ENCODE peak calls at places on chromosomes 3 and 15, in eight cellular contexts. One of them, this sample, is unnamed.
A peak's percentile ranks its signal among the peaks of the same experiment; 100 is the strongest.

GRCh38 chr3:46675426-46675825 is 18.1 kb downstream of the ALS2CL start:
- DNase-seq in CD4-positive, alpha-beta memory T cell: no peak
- DNase-seq in cardiac muscle cell: no peak
- DNase-seq in spleen: peak; percentile 34
- DNase-seq in fibroblast of lung: no peak
- DNase-seq in foreskin keratinocyte: no peak
- DNase-seq in body of pancreas: no peak
- DNase-seq in HCT116: no peak
- DNase-seq in this sample: peak; percentile 19

GRCh38 chr3:14605070-14605469 is 46.5 kb upstream of the CCDC174 start:
- DNase-seq in CD4-positive, alpha-beta memory T cell: no peak
- DNase-seq in cardiac muscle cell: no peak
- DNase-seq in spleen: no peak
- DNase-seq in fibroblast of lung: peak; percentile 57
- DNase-seq in foreskin keratinocyte: peak; percentile 61
- DNase-seq in body of pancreas: no peak
- DNase-seq in HCT116: no peak
- DNase-seq in this sample: no peak

GRCh38 chr15:45701108-45701507 is 66.3 kb downstream of the SQOR start:
- DNase-seq in CD4-positive, alpha-beta memory T cell: no peak
- DNase-seq in cardiac muscle cell: no peak
- DNase-seq in spleen: no peak
- DNase-seq in fibroblast of lung: no peak
- DNase-seq in foreskin keratinocyte: no peak
- DNase-seq in body of pancreas: no peak
- DNase-seq in HCT116: no peak
- DNase-seq in this sample: no peak

GRCh38 chr3:197269024-197269423 is 29.4 kb downstream of the DLG1 start:
- DNase-seq in CD4-positive, alpha-beta memory T cell: no peak
- DNase-seq in cardiac muscle cell: no peak
- DNase-seq in spleen: no peak
- DNase-seq in fibroblast of lung: no peak
- DNase-seq in foreskin keratinocyte: no peak
- DNase-seq in body of pancreas: no peak
- DNase-seq in HCT116: no peak
- DNase-seq in this sample: no peak

GRCh38 chr15:63752075-63752684 is 81.6 kb downstream of the HERC1 start:
- DNase-seq in CD4-positive, alpha-beta memory T cell: peak; percentile 58
- DNase-seq in cardiac muscle cell: peak; percentile 57
- DNase-seq in spleen: no peak
- DNase-seq in fibroblast of lung: peak; percentile 51
- DNase-seq in foreskin keratinocyte: no peak
- DNase-seq in body of pancreas: peak; percentile 76
- DNase-seq in HCT116: peak; percentile 60
- DNase-seq in this sample: no peak

GRCh38 chr3:95508124-95508523 is 1306.3 kb upstream of the EPHA6 start:
- DNase-seq in CD4-positive, alpha-beta memory T cell: no peak
- DNase-seq in cardiac muscle cell: no peak
- DNase-seq in spleen: no peak
- DNase-seq in fibroblast of lung: no peak
- DNase-seq in foreskin keratinocyte: no peak
- DNase-seq in body of pancreas: no peak
- DNase-seq in HCT116: no peak
- DNase-seq in this sample: no peak

GRCh38 chr15:49815937-49816336 is 195.1 kb downstream of the DTWD1 start:
- DNase-seq in CD4-positive, alpha-beta memory T cell: no peak
- DNase-seq in cardiac muscle cell: no peak
- DNase-seq in spleen: no peak
- DNase-seq in fibroblast of lung: peak; percentile 97
- DNase-seq in foreskin keratinocyte: no peak
- DNase-seq in body of pancreas: no peak
- DNase-seq in HCT116: no peak
- DNase-seq in this sample: no peak

GRCh38 chr3:166453472-166453871 is 616.2 kb upstream of the BCHE start:
- DNase-seq in CD4-positive, alpha-beta memory T cell: no peak
- DNase-seq in cardiac muscle cell: no peak
- DNase-seq in spleen: no peak
- DNase-seq in fibroblast of lung: no peak
- DNase-seq in foreskin keratinocyte: no peak
- DNase-seq in body of pancreas: no peak
- DNase-seq in HCT116: no peak
- DNase-seq in this sample: no peak

GRCh38 chr3:100158877-100159563 is 44.7 kb upstream of the FILIP1L start:
- DNase-seq in CD4-positive, alpha-beta memory T cell: no peak
- DNase-seq in cardiac muscle cell: no peak
- DNase-seq in spleen: no peak
- DNase-seq in fibroblast of lung: no peak
- DNase-seq in foreskin keratinocyte: no peak
- DNase-seq in body of pancreas: no peak
- DNase-seq in HCT116: no peak
- DNase-seq in this sample: no peak

GRCh38 chr3:112304611-112305010 is 10.6 kb upstream of the SLC9C1 start:
- DNase-seq in CD4-positive, alpha-beta memory T cell: no peak
- DNase-seq in cardiac muscle cell: peak; percentile 3
- DNase-seq in spleen: no peak
- DNase-seq in fibroblast of lung: peak; percentile 16
- DNase-seq in foreskin keratinocyte: no peak
- DNase-seq in body of pancreas: no peak
- DNase-seq in HCT116: no peak
- DNase-seq in this sample: no peak

GRCh38 chr15:65361708-65362459 is 15.9 kb downstream of the IGDCC3 start:
- DNase-seq in CD4-positive, alpha-beta memory T cell: no peak
- DNase-seq in cardiac muscle cell: no peak
- DNase-seq in spleen: peak; percentile 57
- DNase-seq in fibroblast of lung: no peak
- DNase-seq in foreskin keratinocyte: no peak
- DNase-seq in body of pancreas: no peak
- DNase-seq in HCT116: no peak
- DNase-seq in this sample: peak; percentile 33

GRCh38 chr3:36514171-36514570 is 133.9 kb downstream of the STAC start:
- DNase-seq in CD4-positive, alpha-beta memory T cell: no peak
- DNase-seq in cardiac muscle cell: no peak
- DNase-seq in spleen: no peak
- DNase-seq in fibroblast of lung: peak; percentile 65
- DNase-seq in foreskin keratinocyte: no peak
- DNase-seq in body of pancreas: no peak
- DNase-seq in HCT116: no peak
- DNase-seq in this sample: no peak

GRCh38 chr15:99703603-99704443 is 29.4 kb downstream of the LYSMD4 start:
- DNase-seq in CD4-positive, alpha-beta memory T cell: no peak
- DNase-seq in cardiac muscle cell: peak; percentile 54
- DNase-seq in spleen: no peak
- DNase-seq in fibroblast of lung: peak; percentile 90
- DNase-seq in foreskin keratinocyte: peak; percentile 74
- DNase-seq in body of pancreas: peak; percentile 75
- DNase-seq in HCT116: peak; percentile 61
- DNase-seq in this sample: no peak

GRCh38 chr15:88493811-88494210 is 26.3 kb downstream of the MRPS11 start:
- DNase-seq in CD4-positive, alpha-beta memory T cell: no peak
- DNase-seq in cardiac muscle cell: no peak
- DNase-seq in spleen: no peak
- DNase-seq in fibroblast of lung: no peak
- DNase-seq in foreskin keratinocyte: no peak
- DNase-seq in body of pancreas: no peak
- DNase-seq in HCT116: no peak
- DNase-seq in this sample: no peak

GRCh38 chr3:42900731-42901420 is 5.1 kb upstream of the ZNF662 start:
- DNase-seq in CD4-positive, alpha-beta memory T cell: no peak
- DNase-seq in cardiac muscle cell: no peak
- DNase-seq in spleen: no peak
- DNase-seq in fibroblast of lung: no peak
- DNase-seq in foreskin keratinocyte: peak; percentile 42
- DNase-seq in body of pancreas: no peak
- DNase-seq in HCT116: no peak
- DNase-seq in this sample: no peak

GRCh38 chr15:67133738-67134576 is 68.6 kb downstream of the SMAD3 start:
- DNase-seq in CD4-positive, alpha-beta memory T cell: peak; percentile 81
- DNase-seq in cardiac muscle cell: peak; percentile 44
- DNase-seq in spleen: no peak
- DNase-seq in fibroblast of lung: peak; percentile 85
- DNase-seq in foreskin keratinocyte: no peak
- DNase-seq in body of pancreas: peak; percentile 41
- DNase-seq in HCT116: no peak
- DNase-seq in this sample: peak; percentile 76

GRCh38 chr15:54618120-54618519 is 578.6 kb downstream of the RSL24D1 start:
- DNase-seq in CD4-positive, alpha-beta memory T cell: no peak
- DNase-seq in cardiac muscle cell: no peak
- DNase-seq in spleen: no peak
- DNase-seq in fibroblast of lung: no peak
- DNase-seq in foreskin keratinocyte: no peak
- DNase-seq in body of pancreas: no peak
- DNase-seq in HCT116: no peak
- DNase-seq in this sample: no peak

GRCh38 chr3:5456199-5456598 is 268.7 kb downstream of the EDEM1 start:
- DNase-seq in CD4-positive, alpha-beta memory T cell: no peak
- DNase-seq in cardiac muscle cell: no peak
- DNase-seq in spleen: no peak
- DNase-seq in fibroblast of lung: no peak
- DNase-seq in foreskin keratinocyte: no peak
- DNase-seq in body of pancreas: no peak
- DNase-seq in HCT116: no peak
- DNase-seq in this sample: no peak

GRCh38 chr15:66482539-66482938 is 15.0 kb downstream of the SNAPC5 start:
- DNase-seq in CD4-positive, alpha-beta memory T cell: no peak
- DNase-seq in cardiac muscle cell: no peak
- DNase-seq in spleen: no peak
- DNase-seq in fibroblast of lung: no peak
- DNase-seq in foreskin keratinocyte: no peak
- DNase-seq in body of pancreas: no peak
- DNase-seq in HCT116: no peak
- DNase-seq in this sample: no peak

GRCh38 chr3:102113421-102114041 is 264.2 kb downstream of the NFKBIZ start:
- DNase-seq in CD4-positive, alpha-beta memory T cell: no peak
- DNase-seq in cardiac muscle cell: no peak
- DNase-seq in spleen: no peak
- DNase-seq in fibroblast of lung: no peak
- DNase-seq in foreskin keratinocyte: no peak
- DNase-seq in body of pancreas: peak; percentile 40
- DNase-seq in HCT116: no peak
- DNase-seq in this sample: peak; percentile 64

GRCh38 chr3:8584661-8585060 is 59.9 kb downstream of the SSUH2 start:
- DNase-seq in CD4-positive, alpha-beta memory T cell: no peak
- DNase-seq in cardiac muscle cell: no peak
- DNase-seq in spleen: no peak
- DNase-seq in fibroblast of lung: no peak
- DNase-seq in foreskin keratinocyte: no peak
- DNase-seq in body of pancreas: no peak
- DNase-seq in HCT116: no peak
- DNase-seq in this sample: no peak

GRCh38 chr15:78007965-78008886 is 69.3 kb downstream of the TBC1D2B start:
- DNase-seq in CD4-positive, alpha-beta memory T cell: no peak
- DNase-seq in cardiac muscle cell: no peak
- DNase-seq in spleen: no peak
- DNase-seq in fibroblast of lung: peak; percentile 83
- DNase-seq in foreskin keratinocyte: peak; percentile 80
- DNase-seq in body of pancreas: peak; percentile 96
- DNase-seq in HCT116: no peak
- DNase-seq in this sample: peak; percentile 89

DNA sequence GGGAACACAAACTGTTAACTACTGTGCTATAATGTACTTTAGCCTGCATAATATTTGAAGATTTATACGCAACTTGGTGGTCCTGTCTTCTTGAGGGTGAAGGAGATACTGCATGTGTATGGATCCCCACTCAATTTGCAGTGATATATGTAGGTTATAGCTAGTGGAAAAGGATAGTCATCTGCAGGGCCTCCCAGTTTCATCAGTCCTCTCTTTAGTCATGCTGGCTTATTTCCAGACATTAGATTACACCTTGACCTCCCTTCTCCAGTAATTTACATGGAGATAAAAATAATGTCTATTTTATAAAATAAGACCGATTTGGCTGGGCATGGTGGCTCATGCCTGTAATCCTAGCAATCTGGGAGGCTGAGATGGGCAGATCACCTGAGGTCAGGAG is 3.7 kb downstream of the NR1D2 start:
- DNase-seq in CD4-positive, alpha-beta memory T cell: no peak
- DNase-seq in cardiac muscle cell: no peak
- DNase-seq in spleen: no peak
- DNase-seq in fibroblast of lung: no peak
- DNase-seq in foreskin keratinocyte: no peak
- DNase-seq in body of pancreas: no peak
- DNase-seq in HCT116: no peak
- DNase-seq in this sample: no peak
- H3K4me1 ChIP-seq in CD4-positive, alpha-beta memory T cell: peaks cover 76% of the 10 kb centered on the region
- H3K4me1 ChIP-seq in cardiac muscle cell: peaks cover 45% of the 10 kb centered on the region
- H3K4me1 ChIP-seq in spleen: peaks cover 26% of the 10 kb centered on the region
- H3K4me1 ChIP-seq in fibroblast of lung: peaks cover 18% of the 10 kb centered on the region
- H3K4me1 ChIP-seq in foreskin keratinocyte: peaks cover 4% of the 10 kb centered on the region
- H3K4me1 ChIP-seq in body of pancreas: peaks cover 74% of the 10 kb centered on the region
- H3K4me1 ChIP-seq in HCT116: peaks cover 46% of the 10 kb centered on the region
- H3K4me1 ChIP-seq in this sample: peaks cover 30% of the 10 kb centered on the region

GRCh38 chr15:73926191-73927002 is at the start of gene LOXL1:
- DNase-seq in CD4-positive, alpha-beta memory T cell: no peak
- DNase-seq in cardiac muscle cell: peak; percentile 84
- DNase-seq in spleen: peak; percentile 85
- DNase-seq in fibroblast of lung: peak; percentile 95
- DNase-seq in foreskin keratinocyte: peak; percentile 53
- DNase-seq in body of pancreas: peak; percentile 73
- DNase-seq in HCT116: peak; percentile 19
- DNase-seq in this sample: peak; percentile 92
- H3K4me1 ChIP-seq in CD4-positive, alpha-beta memory T cell: peaks cover 69% of the 10 kb centered on the region
- H3K4me1 ChIP-seq in cardiac muscle cell: peaks cover 39% of the 10 kb centered on the region
- H3K4me1 ChIP-seq in spleen: peaks cover 16% of the 10 kb centered on the region
- H3K4me1 ChIP-seq in fibroblast of lung: peaks cover 70% of the 10 kb centered on the region
- H3K4me1 ChIP-seq in foreskin keratinocyte: peaks cover 12% of the 10 kb centered on the region
- H3K4me1 ChIP-seq in body of pancreas: peaks cover 59% of the 10 kb centered on the region
- H3K4me1 ChIP-seq in HCT116: peaks cover 27% of the 10 kb centered on the region
- H3K4me1 ChIP-seq in this sample: peaks cover 43% of the 10 kb centered on the region

GRCh38 chr15:98667521-98668179 is 19.3 kb downstream of the IGF1R start:
- DNase-seq in CD4-positive, alpha-beta memory T cell: no peak
- DNase-seq in cardiac muscle cell: no peak
- DNase-seq in spleen: no peak
- DNase-seq in fibroblast of lung: no peak
- DNase-seq in foreskin keratinocyte: peak; percentile 46
- DNase-seq in body of pancreas: no peak
- DNase-seq in HCT116: no peak
- DNase-seq in this sample: no peak
- H3K4me1 ChIP-seq in CD4-positive, alpha-beta memory T cell: peaks cover 13% of the 10 kb centered on the region
- H3K4me1 ChIP-seq in cardiac muscle cell: peaks cover 50% of the 10 kb centered on the region
- H3K4me1 ChIP-seq in spleen: peaks cover 4% of the 10 kb centered on the region
- H3K4me1 ChIP-seq in fibroblast of lung: peaks cover 32% of the 10 kb centered on the region
- H3K4me1 ChIP-seq in foreskin keratinocyte: peaks cover 37% of the 10 kb centered on the region
- H3K4me1 ChIP-seq in body of pancreas: peaks cover 60% of the 10 kb centered on the region
- H3K4me1 ChIP-seq in HCT116: peaks cover 16% of the 10 kb centered on the region
- H3K4me1 ChIP-seq in this sample: peaks cover 32% of the 10 kb centered on the region

DNA sequence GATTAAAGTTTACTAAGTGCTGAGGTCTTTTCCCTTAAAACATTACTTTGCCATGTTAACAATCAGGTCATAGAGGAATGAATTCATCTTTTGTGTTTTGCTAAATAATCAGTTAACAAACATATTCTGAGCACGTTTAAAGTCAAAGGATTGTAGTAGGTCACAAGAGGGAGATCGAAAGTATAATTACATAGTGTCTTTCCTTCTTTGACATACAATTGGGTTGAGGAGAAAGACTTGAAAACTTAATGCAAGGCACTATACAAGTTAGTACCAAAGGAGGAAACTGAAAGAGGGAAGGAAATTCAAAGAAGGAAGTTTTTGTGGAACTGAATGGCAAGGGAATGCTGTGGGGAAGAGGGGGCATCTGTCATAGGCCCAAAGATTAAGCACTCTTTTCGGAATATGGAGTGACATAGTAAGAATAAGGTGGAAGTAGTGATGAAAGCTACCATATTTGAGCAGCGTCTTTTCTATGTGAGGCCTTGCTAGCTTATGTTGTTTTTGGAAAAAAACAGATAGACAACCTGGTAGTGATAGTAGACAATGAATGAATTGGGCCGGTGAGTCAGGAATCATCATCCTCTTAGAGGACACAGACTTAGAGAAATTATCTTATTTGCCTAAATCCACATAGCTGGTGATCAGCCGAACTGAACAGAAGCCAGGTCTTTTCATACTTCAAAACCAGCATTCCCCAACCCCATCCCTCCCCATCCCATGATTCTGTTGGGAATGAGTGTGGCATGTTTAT is 10.1 kb downstream of the MBNL1 start:
- DNase-seq in CD4-positive, alpha-beta memory T cell: no peak
- DNase-seq in cardiac muscle cell: no peak
- DNase-seq in spleen: no peak
- DNase-seq in fibroblast of lung: peak; percentile 34
- DNase-seq in foreskin keratinocyte: no peak
- DNase-seq in body of pancreas: no peak
- DNase-seq in HCT116: no peak
- DNase-seq in this sample: no peak
- H3K4me1 ChIP-seq in CD4-positive, alpha-beta memory T cell: peaks cover 96% of the 10 kb centered on the region
- H3K4me1 ChIP-seq in cardiac muscle cell: peaks cover 69% of the 10 kb centered on the region
- H3K4me1 ChIP-seq in spleen: peaks cover 75% of the 10 kb centered on the region
- H3K4me1 ChIP-seq in fibroblast of lung: peaks cover 10% of the 10 kb centered on the region
- H3K4me1 ChIP-seq in foreskin keratinocyte: peaks cover 14% of the 10 kb centered on the region
- H3K4me1 ChIP-seq in body of pancreas: peaks cover 51% of the 10 kb centered on the region
- H3K4me1 ChIP-seq in HCT116: peaks cover 56% of the 10 kb centered on the region
- H3K4me1 ChIP-seq in this sample: peaks cover 32% of the 10 kb centered on the region

This sample was measured in kidney.